ENCODE peak calls at places on chromosomes 13 and 19, in eight cellular contexts. V is HS-5, F is A172, S is GM23248, L is mammary epithelial cell, H is left colon, A is cardiac muscle cell, G is fibroblast of lung. I is an unnamed sample.

GRCh38 chr13:112057736-112058518 is 9.0 kb upstream of the SOX1 start:
- DNase-seq in V (no peak), F (no peak), S (no peak), L (no peak), H (no peak), A (no peak), G (no peak), I (no peak)

GRCh38 chr19:15431396-15432017 is 12.7 kb upstream of the AKAP8L start:
- DNase-seq in V (no peak), F (no peak), S (no peak), L (no peak), H (no peak), A (no peak), G (no peak), I (peak; percentile 15)

GRCh38 chr19:7618771-7619510 is 10.4 kb downstream of the XAB2 start:
- DNase-seq in V (no peak), F (no peak), S (no peak), L (no peak), H (peak; percentile 83), A (no peak), G (no peak), I (no peak)

GRCh38 chr13:76297331-76297730 is 588.9 kb downstream of the KCTD12 start:
- DNase-seq in V (no peak), F (no peak), S (no peak), L (no peak), H (no peak), A (no peak), G (no peak), I (no peak)

GRCh38 chr13:75621147-75621546 is 15.0 kb upstream of the LMO7 start:
- DNase-seq in V (peak; percentile 49), F (peak; percentile 72), S (peak; percentile 72), L (no peak), H (no peak), A (no peak), G (no peak), I (no peak)

GRCh38 chr13:37326319-37326718 is 220.9 kb upstream of the CSNK1A1L start:
- DNase-seq in V (no peak), F (no peak), S (peak; percentile 28), L (no peak), H (no peak), A (no peak), G (peak; percentile 42), I (no peak)

GRCh38 chr13:45267215-45267614 is 66.4 kb upstream of the KCTD4 start:
- DNase-seq in V (no peak), F (no peak), S (no peak), L (no peak), H (no peak), A (no peak), G (no peak), I (no peak)

GRCh38 chr19:2653717-2654584 is 48.5 kb downstream of the GNG7 start:
- DNase-seq in V (no peak), F (no peak), S (peak; percentile 38), L (no peak), H (no peak), A (no peak), G (no peak), I (no peak)

GRCh38 chr13:49113526-49114286 is 106.4 kb upstream of the MLNR start:
- DNase-seq in V (no peak), F (peak; percentile 33), S (peak; percentile 82), L (peak; percentile 29), H (no peak), A (no peak), G (peak; percentile 68), I (no peak)

GRCh38 chr19:4987692-4988370 is 18.9 kb downstream of the KDM4B start:
- DNase-seq in V (no peak), F (no peak), S (peak; percentile 19), L (no peak), H (no peak), A (no peak), G (no peak), I (no peak)

GRCh38 chr19:8552810-8553209 is 24.4 kb downstream of the MYO1F start:
- DNase-seq in V (no peak), F (peak; percentile 47), S (no peak), L (peak; percentile 41), H (no peak), A (no peak), G (peak; percentile 44), I (peak; percentile 65)

GRCh38 chr19:4533835-4534424 is 1.1 kb downstream of the PLIN5 start:
- DNase-seq in V (no peak), F (no peak), S (no peak), L (no peak), H (no peak), A (no peak), G (no peak), I (no peak)

GRCh38 chr13:20945952-20946383 is 43.4 kb upstream of the XPO4 start:
- DNase-seq in V (no peak), F (no peak), S (peak; percentile 35), L (no peak), H (peak; percentile 28), A (peak; percentile 39), G (no peak), I (no peak)

I was measured in NAMALWA.